ENCODE peak calls at places on chromosomes 1 and 21, in six cellular contexts. H is NCI-H187, W is non-pigmented ciliary epithelial cell, C is NCI-H2171 treated with DMSO at 0.1 percent for 48 hours, Y is GM13976, E is iris pigment epithelial cell. J is an unnamed sample.

GRCh38 chr1:205950280-205950679 is 7.0 kb upstream of the SLC26A9 start:
- DNase-seq in C (no peak), E (peak; percentile 19), Y (no peak), W (no peak), H (no peak), J (no peak)

GRCh38 chr1:116318897-116319296 is 54.1 kb upstream of the ATP1A1 start:
- DNase-seq in H (no peak), C (no peak), E (no peak), Y (no peak), W (no peak), J (no peak)

GRCh38 chr1:32759997-32760623 is 57.0 kb downstream of the YARS1 start:
- DNase-seq in E (peak; percentile 60), W (no peak), H (no peak), C (no peak), Y (peak; percentile 17), J (no peak)

GRCh38 chr1:11903210-11903609 is 23.0 kb downstream of the KIAA2013 start:
- DNase-seq in E (no peak), Y (no peak), C (no peak), W (no peak), H (no peak), J (no peak)

GRCh38 chr1:2408456-2408855 is 3.9 kb downstream of the PEX10 start:
- DNase-seq in H (no peak), C (no peak), E (no peak), Y (no peak), W (no peak), J (no peak)

GRCh38 chr1:197745911-197746310 is 29.4 kb downstream of the DENND1B start:
- DNase-seq in E (no peak), C (no peak), W (no peak), H (no peak), Y (no peak), J (no peak)

GRCh38 chr1:67897270-67897949 is 64.1 kb upstream of the GNG12 start:
- DNase-seq in H (no peak), W (peak; percentile 57), C (peak; percentile 6), E (peak; percentile 77), Y (no peak), J (no peak)

GRCh38 chr1:220368352-220369265 is 96.4 kb upstream of the RAB3GAP2 start:
- DNase-seq in Y (no peak), E (peak; percentile 59), C (peak; percentile 18), W (peak; percentile 26), H (no peak), J (no peak)

GRCh38 chr1:112706505-112707216 is at the start of gene RHOC:
- DNase-seq in C (no peak), W (no peak), H (no peak), E (peak; percentile 68), Y (peak; percentile 93), J (no peak)

GRCh38 chr1:180947901-180948311 is 35.2 kb downstream of the KIAA1614 start:
- DNase-seq in W (no peak), Y (no peak), C (no peak), H (no peak), E (no peak), J (no peak)

GRCh38 chr1:107480548-107480947 is 339.7 kb downstream of the NTNG1 start:
- DNase-seq in E (no peak), W (no peak), H (no peak), C (no peak), Y (peak; percentile 53), J (no peak)

GRCh38 chr1:12477936-12478611 is 139.9 kb downstream of the DHRS3 start:
- DNase-seq in W (peak; percentile 99), Y (no peak), C (peak; percentile 27), E (peak; percentile 100), H (peak; percentile 73), J (no peak)

GRCh38 chr1:38817958-38818705 is 41.4 kb downstream of the RRAGC start:
- DNase-seq in W (no peak), C (peak; percentile 39), Y (peak; percentile 83), H (no peak), E (no peak), J (peak; percentile 31)

GRCh38 chr1:16183157-16183556 is 27.3 kb upstream of the EPHA2 start:
- DNase-seq in C (no peak), Y (no peak), W (no peak), E (peak; percentile 95), H (no peak), J (no peak)

GRCh38 chr21:34221331-34222030 is 142.3 kb upstream of the KCNE2 start:
- DNase-seq in W (no peak), Y (no peak), E (peak; percentile 15), C (no peak), H (no peak), J (no peak)

GRCh38 chr1:173478099-173478555 is 992 bp downstream of the PRDX6 start:
- DNase-seq in W (peak; percentile 76), C (no peak), E (peak; percentile 89), Y (no peak), H (no peak), J (no peak)

GRCh38 chr1:106746448-106747085 is 309.9 kb upstream of the PRMT6 start:
- DNase-seq in Y (peak; percentile 5), C (no peak), H (no peak), E (no peak), W (no peak), J (no peak)

GRCh38 chr1:150168960-150169565 is 19.3 kb downstream of the PLEKHO1 start:
- DNase-seq in Y (peak; percentile 79), W (no peak), E (peak; percentile 57), C (no peak), H (no peak), J (peak; percentile 45)

GRCh38 chr1:90925928-90926869 is 95.6 kb downstream of the ZNF644 start:
- DNase-seq in E (peak; percentile 97), C (no peak), H (no peak), W (peak; percentile 90), Y (no peak), J (no peak)

GRCh38 chr1:227919916-227920315 is 27.8 kb downstream of the WNT9A start:
- DNase-seq in C (peak; percentile 80), H (no peak), E (no peak), W (no peak), Y (no peak), J (no peak)

GRCh38 chr21:30044447-30045064 is 104.8 kb upstream of the GRIK1 start:
- DNase-seq in W (no peak), Y (no peak), H (no peak), C (no peak), E (peak; percentile 21), J (no peak)

GRCh38 chr1:68013351-68013750 is 37.1 kb downstream of the DIRAS3 start:
- DNase-seq in C (no peak), H (no peak), W (no peak), Y (no peak), E (no peak), J (no peak)

GRCh38 chr1:25700124-25700523 is 83.5 kb downstream of the MAN1C1 start:
- DNase-seq in Y (no peak), C (no peak), H (no peak), E (peak; percentile 44), W (no peak), J (no peak)